ENCODE peak calls at places on chromosomes 4 and X, in eight cellular contexts. One of them, this sample, is unnamed.

GRCh38 chr4:36274158-36274557 is 7.3 kb upstream of the DTHD1 start:
- DNase-seq in adrenal gland: no peak
- DNase-seq in transverse colon: no peak
- DNase-seq in body of pancreas: no peak
- DNase-seq in stomach: no peak
- DNase-seq in IMR-90: no peak
- DNase-seq in ovary: no peak
- DNase-seq in breast epithelium: no peak
- DNase-seq in this sample: no peak

GRCh38 chrX:40082447-40083119 is 15.2 kb downstream of the BCOR start:
- DNase-seq in ovary: no peak
- DNase-seq in transverse colon: no peak
- DNase-seq in IMR-90: no peak
- DNase-seq in adrenal gland: no peak
- DNase-seq in stomach: no peak
- DNase-seq in breast epithelium: no peak
- DNase-seq in body of pancreas: no peak
- DNase-seq in this sample: no peak

GRCh38 chrX:1391707-1392375 is at the start of gene SLC25A6:
- DNase-seq in IMR-90: peak; percentile 95
- DNase-seq in stomach: peak; percentile 99
- DNase-seq in transverse colon: peak; percentile 99
- DNase-seq in ovary: peak; percentile 100
- DNase-seq in breast epithelium: peak; percentile 98
- DNase-seq in body of pancreas: peak; percentile 98
- DNase-seq in adrenal gland: peak; percentile 99
- DNase-seq in this sample: peak; percentile 98

GRCh38 chrX:100615015-100615414 is 21.6 kb downstream of the TSPAN6 start:
- DNase-seq in IMR-90: peak; percentile 68
- DNase-seq in body of pancreas: peak; percentile 24
- DNase-seq in breast epithelium: no peak
- DNase-seq in transverse colon: peak; percentile 18
- DNase-seq in ovary: no peak
- DNase-seq in stomach: no peak
- DNase-seq in adrenal gland: peak; percentile 49
- DNase-seq in this sample: no peak

GRCh38 chrX:103774070-103774642 is 2.5 kb upstream of the PLP1 start:
- DNase-seq in IMR-90: peak; percentile 52
- DNase-seq in transverse colon: no peak
- DNase-seq in body of pancreas: peak; percentile 16
- DNase-seq in adrenal gland: no peak
- DNase-seq in breast epithelium: no peak
- DNase-seq in ovary: no peak
- DNase-seq in stomach: no peak
- DNase-seq in this sample: no peak

GRCh38 chr4:6498511-6499240 is 26.3 kb upstream of the PPP2R2C start:
- DNase-seq in IMR-90: no peak
- DNase-seq in body of pancreas: no peak
- DNase-seq in ovary: no peak
- DNase-seq in adrenal gland: peak; percentile 36
- DNase-seq in transverse colon: no peak
- DNase-seq in breast epithelium: no peak
- DNase-seq in stomach: no peak
- DNase-seq in this sample: no peak

GRCh38 chr4:152281211-152281610 is 254.7 kb downstream of the FBXW7 start:
- DNase-seq in IMR-90: no peak
- DNase-seq in stomach: no peak
- DNase-seq in ovary: no peak
- DNase-seq in body of pancreas: no peak
- DNase-seq in adrenal gland: no peak
- DNase-seq in breast epithelium: no peak
- DNase-seq in transverse colon: no peak
- DNase-seq in this sample: no peak

GRCh38 chr4:77036206-77036605 is 39.6 kb downstream of the CCNI start:
- DNase-seq in IMR-90: peak; percentile 94
- DNase-seq in body of pancreas: peak; percentile 13
- DNase-seq in stomach: no peak
- DNase-seq in breast epithelium: peak; percentile 57
- DNase-seq in adrenal gland: no peak
- DNase-seq in ovary: no peak
- DNase-seq in transverse colon: no peak
- DNase-seq in this sample: no peak

GRCh38 chr4:116839826-116840225 is 245.6 kb downstream of the TRAM1L1 start:
- DNase-seq in stomach: no peak
- DNase-seq in adrenal gland: no peak
- DNase-seq in body of pancreas: no peak
- DNase-seq in ovary: no peak
- DNase-seq in transverse colon: no peak
- DNase-seq in breast epithelium: no peak
- DNase-seq in IMR-90: no peak
- DNase-seq in this sample: no peak

GRCh38 chr4:120843840-120844527 is 78.5 kb downstream of the PRDM5 start:
- DNase-seq in adrenal gland: no peak
- DNase-seq in IMR-90: no peak
- DNase-seq in body of pancreas: peak; percentile 11
- DNase-seq in breast epithelium: no peak
- DNase-seq in transverse colon: peak; percentile 58
- DNase-seq in ovary: peak; percentile 40
- DNase-seq in stomach: no peak
- DNase-seq in this sample: no peak

GRCh38 chr4:40202474-40202873 is 5.6 kb downstream of the RHOH start:
- DNase-seq in stomach: no peak
- DNase-seq in transverse colon: no peak
- DNase-seq in breast epithelium: no peak
- DNase-seq in IMR-90: no peak
- DNase-seq in body of pancreas: no peak
- DNase-seq in ovary: no peak
- DNase-seq in adrenal gland: no peak
- DNase-seq in this sample: no peak

GRCh38 chr4:150390531-150390910 is 191.4 kb upstream of the MAB21L2 start:
- DNase-seq in ovary: no peak
- DNase-seq in adrenal gland: no peak
- DNase-seq in breast epithelium: no peak
- DNase-seq in IMR-90: no peak
- DNase-seq in body of pancreas: no peak
- DNase-seq in transverse colon: no peak
- DNase-seq in stomach: no peak
- DNase-seq in this sample: no peak

GRCh38 chrX:21479695-21480280 is 105.6 kb downstream of the CNKSR2 start:
- DNase-seq in IMR-90: peak; percentile 54
- DNase-seq in body of pancreas: peak; percentile 5
- DNase-seq in ovary: no peak
- DNase-seq in adrenal gland: no peak
- DNase-seq in stomach: no peak
- DNase-seq in breast epithelium: no peak
- DNase-seq in transverse colon: no peak
- DNase-seq in this sample: no peak

GRCh38 chr4:127586922-127587571 is 45.7 kb upstream of the INTU start:
- DNase-seq in stomach: no peak
- DNase-seq in ovary: no peak
- DNase-seq in adrenal gland: no peak
- DNase-seq in body of pancreas: peak; percentile 20
- DNase-seq in transverse colon: no peak
- DNase-seq in IMR-90: peak; percentile 39
- DNase-seq in breast epithelium: no peak
- DNase-seq in this sample: no peak

GRCh38 chrX:132594129-132594528 is 105.3 kb upstream of the MBNL3 start:
- DNase-seq in breast epithelium: no peak
- DNase-seq in ovary: no peak
- DNase-seq in stomach: no peak
- DNase-seq in transverse colon: no peak
- DNase-seq in body of pancreas: no peak
- DNase-seq in IMR-90: no peak
- DNase-seq in adrenal gland: no peak
- DNase-seq in this sample: no peak

GRCh38 chr4:68176500-68176899 is 46.8 kb upstream of the TMPRSS11F start:
- DNase-seq in transverse colon: no peak
- DNase-seq in ovary: no peak
- DNase-seq in stomach: no peak
- DNase-seq in body of pancreas: no peak
- DNase-seq in adrenal gland: no peak
- DNase-seq in IMR-90: no peak
- DNase-seq in breast epithelium: no peak
- DNase-seq in this sample: no peak

GRCh38 chr4:3634281-3635089 is 102.3 kb upstream of the LRPAP1 start:
- DNase-seq in stomach: no peak
- DNase-seq in transverse colon: no peak
- DNase-seq in breast epithelium: no peak
- DNase-seq in body of pancreas: no peak
- DNase-seq in adrenal gland: no peak
- DNase-seq in ovary: no peak
- DNase-seq in IMR-90: no peak
- DNase-seq in this sample: no peak

DNA sequence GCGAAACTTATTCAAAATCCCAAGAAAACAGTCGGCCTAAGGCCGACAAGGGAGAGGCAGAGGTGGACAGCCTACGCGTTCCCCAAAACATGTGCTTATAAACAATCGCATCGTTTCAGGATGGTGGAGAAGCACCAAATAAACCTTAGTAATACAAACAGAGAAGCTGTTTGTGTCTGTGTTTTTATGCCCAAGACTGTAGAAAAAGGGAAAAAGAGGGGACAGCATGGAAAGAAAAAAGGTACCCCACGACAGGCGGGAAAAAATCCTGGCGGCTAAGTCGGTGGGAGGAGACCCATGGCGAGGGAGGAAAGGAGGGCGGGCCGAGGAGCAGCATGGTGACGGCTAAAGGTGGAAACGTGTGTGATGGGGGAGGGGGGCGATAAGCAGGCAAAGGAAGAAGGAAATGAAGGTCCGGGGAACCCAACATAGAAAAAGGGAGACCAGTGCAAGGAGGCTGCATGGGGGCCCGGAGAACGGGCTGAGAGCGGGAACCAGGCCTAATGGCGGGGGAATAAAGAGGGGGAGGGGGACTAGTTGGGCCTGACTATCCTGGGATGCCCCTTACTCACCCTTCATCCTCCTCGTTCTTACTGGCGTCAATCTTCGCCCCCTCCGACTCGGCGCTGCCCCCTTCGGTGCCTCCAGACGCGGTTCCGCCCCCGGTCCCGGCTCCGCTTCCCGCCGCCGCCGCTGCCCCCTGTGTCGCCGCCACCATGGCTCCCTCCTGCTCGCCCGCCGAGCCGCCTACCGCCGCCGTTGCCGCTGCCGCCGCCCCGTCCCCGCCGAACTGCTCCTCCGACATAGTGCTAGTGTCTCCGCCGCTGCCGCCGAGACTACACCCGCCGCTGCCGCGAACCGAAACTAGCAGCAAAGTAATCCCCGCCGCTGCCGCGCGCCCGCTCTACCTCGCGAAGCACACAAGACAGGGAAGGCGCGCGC is 646 bp downstream of the HNRNPD start:
- DNase-seq in ovary: peak; percentile 80
- DNase-seq in transverse colon: peak; percentile 85
- DNase-seq in body of pancreas: peak; percentile 92
- DNase-seq in adrenal gland: peak; percentile 89
- DNase-seq in breast epithelium: peak; percentile 72
- DNase-seq in stomach: peak; percentile 82
- DNase-seq in IMR-90: peak; percentile 57
- DNase-seq in this sample: peak; percentile 63
- H3K4me1 ChIP-seq in ovary: peaks cover 9% of the 10 kb centered on the region
- H3K4me1 ChIP-seq in transverse colon: peaks cover 38% of the 10 kb centered on the region
- H3K4me1 ChIP-seq in body of pancreas: peaks cover 44% of the 10 kb centered on the region
- H3K4me1 ChIP-seq in adrenal gland: peaks cover 28% of the 10 kb centered on the region
- H3K4me1 ChIP-seq in breast epithelium: no peaks in the 10 kb centered on the region
- H3K4me1 ChIP-seq in stomach: peaks cover 33% of the 10 kb centered on the region
- H3K4me1 ChIP-seq in IMR-90: no peaks in the 10 kb centered on the region
- H3K4me1 ChIP-seq in this sample: peaks cover 53% of the 10 kb centered on the region

DNA sequence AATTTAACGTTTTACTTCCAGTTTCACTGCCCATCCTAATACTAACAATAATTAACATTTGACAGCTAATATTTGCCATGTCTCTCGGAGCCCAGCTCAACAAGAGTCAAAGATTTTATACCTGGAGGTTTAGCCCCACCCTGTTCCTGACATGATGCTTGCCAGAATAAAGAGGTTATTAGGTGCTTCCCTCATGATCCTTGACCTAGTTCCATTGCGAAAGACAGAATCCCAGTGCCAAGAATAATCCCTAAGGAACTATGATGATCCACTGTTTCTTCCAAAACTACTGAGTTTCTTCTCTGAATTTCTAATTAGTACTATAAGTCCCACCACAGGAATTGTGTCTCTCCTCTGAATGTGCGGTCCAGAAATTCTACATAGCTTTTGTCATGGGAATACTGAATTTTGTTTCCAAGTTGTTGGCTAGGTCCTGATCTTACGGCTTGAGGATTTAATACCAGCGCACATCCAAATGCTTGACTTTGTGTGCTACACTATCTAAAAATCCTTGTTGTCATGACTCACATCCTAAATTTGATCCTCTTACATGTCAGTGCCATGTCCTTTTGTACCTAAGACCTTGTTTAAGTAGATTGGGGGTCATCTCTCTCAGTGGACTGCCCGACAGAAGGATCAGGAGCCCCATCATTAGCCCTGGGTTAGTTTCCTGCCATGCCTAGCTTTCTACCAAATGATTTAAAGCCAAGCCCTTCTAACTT is 23.1 kb downstream of the ANTXR2 start:
- DNase-seq in ovary: no peak
- DNase-seq in breast epithelium: no peak
- DNase-seq in body of pancreas: no peak
- DNase-seq in adrenal gland: no peak
- DNase-seq in stomach: no peak
- DNase-seq in transverse colon: no peak
- DNase-seq in IMR-90: no peak
- DNase-seq in this sample: no peak
- H3K27ac ChIP-seq in ovary: no peak overlapping the region
- H3K27ac ChIP-seq in breast epithelium: peak overlapping the region; percentile 49
- H3K27ac ChIP-seq in body of pancreas: no peak overlapping the region
- H3K27ac ChIP-seq in adrenal gland: peak overlapping the region; percentile 41
- H3K27ac ChIP-seq in stomach: peak overlapping the region; percentile 55
- H3K27ac ChIP-seq in transverse colon: peak overlapping the region; percentile 64
- H3K27ac ChIP-seq in IMR-90: no peak overlapping the region
- H3K27ac ChIP-seq in this sample: peak overlapping the region; percentile 21

GRCh38 chrX:78934866-78935265 is 10.3 kb upstream of the P2RY10 start:
- DNase-seq in stomach: no peak
- DNase-seq in transverse colon: no peak
- DNase-seq in adrenal gland: no peak
- DNase-seq in body of pancreas: no peak
- DNase-seq in ovary: no peak
- DNase-seq in IMR-90: no peak
- DNase-seq in breast epithelium: no peak
- DNase-seq in this sample: no peak
- TF ChIP-seq POLR2A in stomach: no peak
- TF ChIP-seq POLR2A in transverse colon: no peak
- TF ChIP-seq POLR2A in adrenal gland: no peak
- TF ChIP-seq POLR2A in body of pancreas: no peak
- TF ChIP-seq POLR2A in ovary: no peak
- TF ChIP-seq POLR2A in IMR-90: no peak
- TF ChIP-seq POLR2A in breast epithelium: no peak
- TF ChIP-seq POLR2A in this sample: no peak

GRCh38 chr4:78949735-78950134 is 10.5 kb upstream of the PAQR3 start:
- DNase-seq in adrenal gland: no peak
- DNase-seq in ovary: no peak
- DNase-seq in IMR-90: no peak
- DNase-seq in breast epithelium: no peak
- DNase-seq in body of pancreas: no peak
- DNase-seq in transverse colon: no peak
- DNase-seq in stomach: no peak
- DNase-seq in this sample: no peak

GRCh38 chr4:78940752-78941151 is 1.5 kb upstream of the PAQR3 start:
- DNase-seq in breast epithelium: no peak
- DNase-seq in ovary: no peak
- DNase-seq in body of pancreas: no peak
- DNase-seq in transverse colon: no peak
- DNase-seq in IMR-90: no peak
- DNase-seq in stomach: no peak
- DNase-seq in adrenal gland: no peak
- DNase-seq in this sample: no peak

GRCh38 chr4:78945638-78946179 is 6.5 kb upstream of the PAQR3 start:
- DNase-seq in adrenal gland: no peak
- DNase-seq in stomach: no peak
- DNase-seq in transverse colon: no peak
- DNase-seq in body of pancreas: no peak
- DNase-seq in ovary: no peak
- DNase-seq in IMR-90: no peak
- DNase-seq in breast epithelium: no peak
- DNase-seq in this sample: no peak
- H3K4me1 ChIP-seq in adrenal gland: no peaks in the 10 kb centered on the region
- H3K4me1 ChIP-seq in stomach: no peaks in the 10 kb centered on the region
- H3K4me1 ChIP-seq in transverse colon: no peaks in the 10 kb centered on the region
- H3K4me1 ChIP-seq in body of pancreas: no peaks in the 10 kb centered on the region
- H3K4me1 ChIP-seq in ovary: no peaks in the 10 kb centered on the region
- H3K4me1 ChIP-seq in IMR-90: no peaks in the 10 kb centered on the region
- H3K4me1 ChIP-seq in breast epithelium: no peaks in the 10 kb centered on the region
- H3K4me1 ChIP-seq in this sample: no peaks in the 10 kb centered on the region